ENCODE peak calls at places on chromosomes 12 and 14, in nine cellular contexts. W is H9, J is GM20000, S is gastrocnemius medialis, E is A549, D is IMR-90, F is lower lobe of right lung, H is BJ, Z is upper lobe of right lung. C is an unnamed sample.

GRCh38 chr12:94140556-94140955 is 7.8 kb upstream of the PLXNC1 start:
- DNase-seq in E (no peak), D (peak; percentile 10), H (no peak), W (peak; percentile 85), F (no peak), S (no peak), J (peak; percentile 54), Z (no peak), C (no peak)

GRCh38 chr12:93080994-93081809 is 152.1 kb upstream of the EEA1 start:
- DNase-seq in Z (no peak), D (peak; percentile 52), H (no peak), J (no peak), E (no peak), F (no peak), S (no peak), W (peak; percentile 65), C (no peak)

GRCh38 chr12:120324841-120325417 is 2.6 kb downstream of the PLA2G1B start:
- DNase-seq in F (no peak), Z (no peak), J (no peak), H (no peak), S (no peak), D (no peak), E (no peak), W (no peak), C (no peak)

GRCh38 chr12:131407221-131408035 is 303.5 kb upstream of the SFSWAP start:
- DNase-seq in H (no peak), J (no peak), W (no peak), S (no peak), E (no peak), F (no peak), Z (no peak), D (no peak), C (no peak)

GRCh38 chr12:131090254-131091210 is 136.8 kb downstream of the ADGRD1 start:
- DNase-seq in H (no peak), W (peak; percentile 20), F (peak; percentile 19), J (no peak), D (no peak), Z (peak; percentile 8), S (no peak), E (no peak), C (peak; percentile 69)

GRCh38 chr12:12282761-12283160 is 15.9 kb upstream of the LRP6 start:
- DNase-seq in S (no peak), W (no peak), D (peak; percentile 85), E (no peak), Z (no peak), H (peak; percentile 47), J (no peak), F (no peak), C (no peak)

GRCh38 chr14:23492618-23493272 is 23.2 kb downstream of the NGDN start:
- DNase-seq in J (no peak), Z (no peak), S (no peak), E (no peak), H (no peak), F (no peak), W (no peak), D (peak; percentile 13), C (no peak)

GRCh38 chr12:107139787-107140186 is 46.4 kb upstream of the CRY1 start:
- DNase-seq in F (no peak), H (no peak), E (no peak), S (no peak), J (no peak), D (no peak), Z (no peak), W (no peak), C (no peak)

GRCh38 chr14:66009104-66009503 is 477.1 kb upstream of the CCDC196 start:
- DNase-seq in D (peak; percentile 12), Z (no peak), H (no peak), S (no peak), W (no peak), J (no peak), E (peak; percentile 7), F (no peak), C (no peak)

GRCh38 chr14:35786856-35787255 is 22.2 kb downstream of the RALGAPA1 start:
- DNase-seq in Z (no peak), D (no peak), W (no peak), S (no peak), E (no peak), H (no peak), F (no peak), J (no peak), C (no peak)

GRCh38 chr12:131774576-131774975 is 53.6 kb upstream of the MMP17 start:
- DNase-seq in W (no peak), F (no peak), S (no peak), D (no peak), H (no peak), E (no peak), Z (no peak), J (no peak), C (no peak)

GRCh38 chr12:91367234-91367849 is 184.7 kb upstream of the DCN start:
- DNase-seq in Z (no peak), F (no peak), J (peak; percentile 7), E (peak; percentile 23), H (no peak), D (peak; percentile 18), S (no peak), W (no peak), C (no peak)

GRCh38 chr12:79098530-79098929 is 234.0 kb downstream of the SYT1 start:
- DNase-seq in S (no peak), Z (no peak), H (no peak), D (no peak), J (no peak), W (no peak), E (no peak), F (no peak), C (no peak)

GRCh38 chr12:82793882-82794281 is 107.2 kb downstream of the TMTC2 start:
- DNase-seq in D (no peak), S (no peak), E (no peak), W (peak; percentile 61), J (no peak), Z (no peak), H (no peak), F (no peak), C (no peak)

GRCh38 chr12:121776190-121777098 is 17.0 kb downstream of the RHOF start:
- DNase-seq in H (no peak), J (peak; percentile 90), Z (peak; percentile 93), E (peak; percentile 88), W (peak; percentile 85), D (peak; percentile 44), F (peak; percentile 92), S (no peak), C (peak; percentile 92)

GRCh38 chr14:95196268-95196667 is 38.9 kb upstream of the DICER1 start:
- DNase-seq in S (no peak), J (peak; percentile 61), W (no peak), H (no peak), Z (no peak), F (no peak), E (peak; percentile 14), D (no peak), C (no peak)
- TF ChIP-seq CTCF in S (peak; percentile 7), J (peak; percentile 26), W (peak; percentile 50), H (no peak), Z (peak; percentile 47), F (peak; percentile 38), E (no peak), D (no peak), C (peak; percentile 20)

GRCh38 chr14:104371917-104372316 is 207.6 kb upstream of the C14orf180 start:
- DNase-seq in W (no peak), H (no peak), J (no peak), D (no peak), F (peak; percentile 4), E (no peak), Z (no peak), S (no peak), C (no peak)

GRCh38 chr14:104369208-104369607 is 210.4 kb upstream of the C14orf180 start:
- DNase-seq in E (no peak), W (no peak), J (no peak), Z (no peak), F (peak; percentile 13), H (no peak), S (no peak), D (no peak), C (no peak)

GRCh38 chr14:104368751-104369100 is 210.8 kb upstream of the C14orf180 start:
- DNase-seq in F (peak; percentile 30), E (no peak), W (no peak), D (no peak), Z (no peak), S (no peak), J (no peak), H (no peak), C (no peak)

GRCh38 chr14:104371031-104371430 is 208.5 kb upstream of the C14orf180 start:
- DNase-seq in D (no peak), W (no peak), E (no peak), F (peak; percentile 34), S (no peak), H (no peak), J (no peak), Z (no peak), C (no peak)

GRCh38 chr14:104370256-104370870 is 209.2 kb upstream of the C14orf180 start:
- DNase-seq in D (no peak), J (no peak), Z (no peak), E (peak; percentile 46), H (no peak), W (peak; percentile 74), F (peak; percentile 37), S (no peak), C (no peak)
- TF ChIP-seq CTCF in D (no peak), J (no peak), Z (peak; percentile 30), E (peak; percentile 35), H (peak; percentile 11), W (peak; percentile 70), F (peak; percentile 31), S (no peak), C (peak; percentile 17)

GRCh38 chr14:103281496-103282231 is 52.4 kb upstream of the EIF5 start:
- DNase-seq in H (no peak), J (no peak), E (peak; percentile 62), Z (no peak), F (no peak), S (peak; percentile 48), W (peak; percentile 81), D (peak; percentile 62), C (peak; percentile 86)
- TF ChIP-seq CTCF in H (peak; percentile 79), J (no peak), E (peak; percentile 25), Z (peak; percentile 30), F (peak; percentile 24), S (peak; percentile 4), W (peak; percentile 61), D (peak; percentile 61), C (peak; percentile 69)

GRCh38 chr12:75727577-75727976 is 216.2 kb upstream of the KRR1 start:
- DNase-seq in H (no peak), D (no peak), F (no peak), W (peak; percentile 75), S (no peak), J (no peak), Z (no peak), E (no peak), C (no peak)

GRCh38 chr12:75722714-75723200 is 211.3 kb upstream of the KRR1 start:
- DNase-seq in J (peak; percentile 38), D (peak; percentile 93), S (peak; percentile 53), E (peak; percentile 43), F (no peak), Z (no peak), H (peak; percentile 68), W (no peak), C (no peak)

GRCh38 chr12:75724913-75725312 is 213.5 kb upstream of the KRR1 start:
- DNase-seq in S (peak; percentile 8), Z (no peak), H (peak; percentile 71), W (no peak), E (peak; percentile 28), D (peak; percentile 92), F (no peak), J (no peak), C (no peak)

GRCh38 chr12:75728826-75729225 is 217.4 kb upstream of the KRR1 start:
- DNase-seq in H (no peak), S (no peak), D (no peak), E (no peak), W (no peak), J (no peak), Z (no peak), F (no peak), C (no peak)

GRCh38 chr12:75725505-75726120 is 214.2 kb upstream of the KRR1 start:
- DNase-seq in H (no peak), S (no peak), D (peak; percentile 74), F (no peak), E (peak; percentile 66), W (no peak), Z (no peak), J (no peak), C (no peak)
- TF ChIP-seq CTCF in H (no peak), S (no peak), D (no peak), F (no peak), E (no peak), W (peak; percentile 19), Z (no peak), J (no peak), C (no peak)

C was measured in osteocyte.